ENCODE peak calls at places on chromosomes 2 and 18, in four cellular contexts. M is endothelial cell of umbilical vein, E is K562, U is GM12878. T is an unnamed sample.

GRCh38 chr2:110678457-110679336 is 834 bp upstream of the BUB1 start:
- DNase-seq in M (peak), E (peak), U (no peak), T (peak)

GRCh38 chr2:238240761-238241711 is 1.2 kb upstream of the HES6 start:
- DNase-seq in M (peak), E (peak), U (no peak), T (no peak)

GRCh38 chr2:233424028-233424951 is 70.0 kb downstream of the DGKD start:
- DNase-seq in M (no peak), E (no peak), U (no peak), T (no peak)

GRCh38 chr2:112147796-112148195 is 9.6 kb downstream of the FBLN7 start:
- DNase-seq in M (no peak), E (no peak), U (no peak), T (no peak)

GRCh38 chr18:10420561-10421352 is 33.7 kb upstream of the APCDD1 start:
- DNase-seq in M (no peak), E (no peak), U (no peak), T (peak)

GRCh38 chr2:67502346-67503065 is 105.4 kb downstream of the ETAA1 start:
- DNase-seq in M (peak), E (no peak), U (no peak), T (peak)

GRCh38 chr2:8546319-8547283 is 135.3 kb upstream of the ID2 start:
- DNase-seq in M (no peak), E (no peak), U (no peak), T (no peak)

GRCh38 chr18:58819051-58819450 is 45.6 kb upstream of the ZNF532 start:
- DNase-seq in M (no peak), E (no peak), U (peak), T (no peak)

GRCh38 chr2:144211826-144212225 is 308.1 kb downstream of the ZEB2 start:
- DNase-seq in M (no peak), E (no peak), U (no peak), T (no peak)

GRCh38 chr18:26536032-26536431 is 12.3 kb downstream of the KCTD1 start:
- DNase-seq in M (no peak), E (no peak), U (no peak), T (no peak)

GRCh38 chr2:181750305-181750704 is 70.0 kb upstream of the NEUROD1 start:
- DNase-seq in M (no peak), E (no peak), U (no peak), T (no peak)

GRCh38 chr2:181724662-181725061 is 44.3 kb upstream of the NEUROD1 start:
- DNase-seq in M (no peak), E (no peak), U (no peak), T (no peak)

GRCh38 chr2:199019898-199020507 is 437.7 kb downstream of the SATB2 start:
- DNase-seq in M (no peak), E (peak), U (no peak), T (peak)

GRCh38 chr2:237725661-237726060 is 72.9 kb upstream of the RBM44 start:
- DNase-seq in M (no peak), E (no peak), U (no peak), T (no peak)

GRCh38 chr2:69118609-69119008 is 105.6 kb downstream of the ANTXR1 start:
- DNase-seq in M (no peak), E (no peak), U (no peak), T (peak)

GRCh38 chr2:240701736-240702639 is 10.3 kb downstream of the AQP12A start:
- DNase-seq in M (no peak), E (no peak), U (no peak), T (no peak)

GRCh38 chr2:189696223-189696622 is 21.8 kb downstream of the ANKAR start:
- DNase-seq in M (no peak), E (no peak), U (no peak), T (no peak)

GRCh38 chr2:235754381-235755207 is 260.8 kb downstream of the AGAP1 start:
- DNase-seq in M (no peak), E (no peak), U (no peak), T (no peak)

DNA sequence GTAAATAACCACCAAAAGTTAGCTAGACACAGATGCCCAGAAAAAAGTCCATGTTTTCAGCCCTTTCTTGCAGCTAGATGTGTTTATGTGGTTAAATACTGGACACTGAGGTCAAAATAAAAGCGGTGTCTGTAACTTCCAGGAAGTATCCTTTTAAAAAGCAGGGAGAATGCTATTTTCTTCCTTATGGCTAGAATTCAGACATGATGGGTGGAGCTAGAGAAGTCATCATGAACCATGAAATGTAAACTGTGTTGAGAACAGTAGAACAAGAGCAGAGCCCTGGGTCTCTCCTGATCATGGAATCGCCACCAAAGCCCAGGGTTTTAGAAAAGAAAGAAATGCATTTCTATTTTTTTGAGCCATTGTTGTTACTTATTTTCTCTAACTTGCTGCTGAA is 41.3 kb upstream of the GALNT3 start:
- DNase-seq in M (no peak), E (no peak), U (no peak), T (no peak)
- TF ChIP-seq FOS in M (no peak), E (no peak), U (no peak), T (no peak)

DNA sequence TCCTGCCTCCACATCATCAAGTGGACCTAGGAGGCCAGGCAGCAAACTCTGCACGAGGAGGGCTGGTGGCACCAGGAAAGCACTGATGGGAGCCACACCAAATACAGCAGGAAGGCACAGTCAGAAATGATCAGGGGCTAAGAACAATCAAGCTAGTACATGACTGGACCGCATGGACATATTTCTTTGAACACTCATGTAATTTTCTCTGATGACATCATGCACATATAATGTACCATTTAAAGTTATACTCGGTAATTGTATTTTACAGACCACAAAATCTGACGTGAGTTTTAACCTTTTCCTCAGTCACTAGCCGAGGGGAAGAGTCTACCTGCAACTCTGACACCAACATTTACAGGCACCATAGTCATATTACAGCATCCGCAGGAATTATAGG is 76.7 kb downstream of the XDH start:
- DNase-seq in M (no peak), E (no peak), U (no peak), T (peak)
- TF ChIP-seq FOS in M (no peak), E (no peak), U (no peak), T (peak)

DNA sequence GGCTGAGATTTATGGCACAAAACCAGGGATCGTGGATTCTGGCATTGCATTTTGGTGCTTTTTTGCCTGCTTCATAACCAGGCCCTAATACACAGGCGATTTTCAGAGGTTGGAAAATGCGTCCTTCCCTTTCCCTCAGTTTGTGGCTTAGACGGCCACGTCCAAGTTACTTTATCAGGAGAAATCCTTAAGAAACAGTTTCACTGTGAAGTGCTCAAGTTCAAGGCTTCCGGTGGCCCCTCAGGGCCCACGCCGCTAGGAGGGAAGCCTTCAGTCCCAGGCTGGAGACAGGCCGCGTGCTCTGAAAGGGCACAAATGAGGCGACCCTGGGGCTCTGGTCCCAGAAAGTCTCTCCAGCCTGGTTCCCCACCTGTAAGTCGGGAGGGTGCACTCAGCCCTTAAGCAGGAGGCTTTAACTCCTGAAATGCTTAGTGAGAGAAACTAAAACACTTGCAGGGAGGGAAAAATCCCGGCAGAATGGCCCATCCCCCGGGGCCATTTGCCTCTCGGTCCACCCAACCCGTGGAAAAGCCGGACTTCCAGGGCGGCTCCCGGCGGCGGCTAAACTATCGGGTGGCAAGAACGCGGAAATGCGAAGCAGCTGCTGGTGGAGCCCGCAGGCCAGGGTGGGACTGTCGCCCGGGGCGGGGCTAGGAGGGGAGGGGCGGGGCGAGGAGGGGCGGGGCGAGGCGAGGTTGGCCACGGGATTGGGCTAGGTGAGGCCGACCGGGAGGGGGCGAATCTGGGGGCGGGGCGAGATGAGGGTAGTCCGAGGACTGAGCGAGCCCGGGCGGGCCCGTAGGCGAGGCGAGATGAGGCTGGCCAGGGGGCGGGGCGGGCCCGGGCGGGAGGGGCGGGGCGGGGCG is 574 bp upstream of the SLC66A3 start:
- DNase-seq in M (peak), E (peak), U (peak), T (peak)
- TF ChIP-seq FOS in M (no peak), E (no peak), U (no peak), T (no peak)

DNA sequence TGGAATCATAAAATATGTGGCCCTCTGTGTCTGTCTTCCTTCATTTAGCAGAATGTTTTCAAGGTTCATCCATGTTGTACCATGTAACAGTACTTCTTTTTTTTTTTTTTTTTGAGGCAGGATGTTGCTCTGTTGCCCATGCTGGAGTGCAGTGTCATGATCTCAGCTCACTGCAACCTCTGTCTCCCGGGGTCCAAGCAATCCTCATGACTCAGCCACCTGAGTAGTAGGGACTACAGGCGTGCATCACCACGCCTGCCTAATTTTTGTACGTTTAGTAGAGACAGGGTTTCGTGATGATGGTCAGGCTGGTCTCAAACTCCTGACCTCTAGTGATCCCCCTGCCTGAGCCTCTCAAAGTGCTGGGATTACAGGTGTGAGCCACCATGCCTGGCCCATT is 31.2 kb downstream of the RAB1A start:
- DNase-seq in M (no peak), E (no peak), U (no peak), T (no peak)
- TF ChIP-seq FOS in M (no peak), E (no peak), U (no peak), T (no peak)

GRCh38 chr18:12839057-12839525 is 44.9 kb downstream of the PTPN2 start:
- DNase-seq in M (no peak), E (no peak), U (peak), T (no peak)
- TF ChIP-seq FOS in M (no peak), E (no peak), U (no peak), T (no peak)

GRCh38 chr2:11128258-11128951 is 26.9 kb upstream of the SLC66A3 start:
- DNase-seq in M (peak), E (no peak), U (no peak), T (peak)
- TF ChIP-seq FOS in M (peak), E (no peak), U (no peak), T (no peak)

GRCh38 chr2:216761809-216762208 is 66.5 kb upstream of the IGFBP5 start:
- DNase-seq in M (no peak), E (no peak), U (no peak), T (no peak)

GRCh38 chr2:216761119-216761518 is 65.8 kb upstream of the IGFBP5 start:
- DNase-seq in M (no peak), E (no peak), U (no peak), T (no peak)

GRCh38 chr2:216770050-216770449 is 74.7 kb upstream of the IGFBP5 start:
- DNase-seq in M (no peak), E (no peak), U (no peak), T (no peak)

GRCh38 chr2:216768908-216769401 is 73.6 kb upstream of the IGFBP5 start:
- DNase-seq in M (no peak), E (peak), U (no peak), T (no peak)

GRCh38 chr2:216765810-216766259 is 70.5 kb upstream of the IGFBP5 start:
- DNase-seq in M (no peak), E (peak), U (no peak), T (no peak)
- TF ChIP-seq FOS in M (no peak), E (no peak), U (no peak), T (no peak)

DNA sequence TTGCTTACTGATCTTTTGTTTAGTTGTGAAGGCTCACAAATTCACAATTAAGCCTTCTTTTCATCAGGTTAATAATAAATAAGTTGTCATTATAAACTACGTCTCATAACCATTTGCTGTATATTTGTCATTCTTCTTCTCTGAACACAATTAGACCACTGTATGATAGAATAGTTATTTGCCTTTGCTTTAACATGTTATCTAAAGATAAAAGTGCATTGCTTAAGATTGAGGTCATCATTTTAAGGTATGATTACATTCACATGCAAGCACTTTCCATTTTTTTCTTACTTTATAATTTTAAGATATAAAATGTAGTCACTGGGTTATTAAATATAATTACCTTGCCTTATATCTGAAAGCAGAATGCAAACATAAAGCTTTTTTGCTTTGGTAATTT is 80.1 kb upstream of the GLS start:
- DNase-seq in M (peak), E (no peak), U (no peak), T (peak)
- TF ChIP-seq FOS in M (no peak), E (no peak), U (no peak), T (no peak)

DNA sequence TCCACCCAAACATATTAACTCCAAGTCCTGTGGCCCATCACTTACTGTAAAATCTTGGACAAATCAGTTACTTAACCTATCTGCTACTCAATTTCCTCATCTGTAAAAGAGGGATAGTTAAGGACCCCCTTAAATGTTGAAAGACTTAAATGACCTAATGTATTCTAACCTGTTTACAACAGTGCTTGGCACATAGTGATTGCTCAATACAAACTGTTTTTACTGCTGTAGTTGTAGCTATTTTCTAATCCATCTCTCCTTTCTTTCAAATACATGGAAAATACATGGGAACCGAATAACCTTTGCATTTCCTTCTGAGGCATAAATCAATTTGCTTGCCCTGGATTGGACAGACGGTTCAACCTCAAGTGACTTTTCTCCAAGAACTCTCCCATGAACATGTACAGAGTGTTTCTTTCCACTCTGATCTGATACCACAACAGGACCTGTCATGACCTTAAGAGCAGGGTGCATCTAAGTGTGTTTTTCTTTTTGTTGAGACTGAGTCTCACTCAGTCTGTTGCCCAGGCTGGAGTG is 2.7 kb downstream of the LNPK start:
- DNase-seq in M (no peak), E (no peak), U (no peak), T (no peak)
- TF ChIP-seq FOS in M (no peak), E (no peak), U (no peak), T (no peak)